ENCODE peak calls at places on chromosomes 1 and 21, in ten cellular contexts. S is Panc1, B is tibial artery, F is fibroblast of mammary gland, D is GM20000, E is gastrocnemius medialis, V is body of pancreas, Q is HL-60, L is nephron progenitor cell, R is RWPE1. N is an unnamed sample.

GRCh38 chr1:88175631-88176226 is 508.3 kb upstream of the PKN2 start:
- DNase-seq in R (no peak), E (no peak), D (no peak), V (peak; percentile 77), B (no peak), S (no peak), Q (no peak), L (no peak), F (no peak), N (peak; percentile 1)

GRCh38 chr21:25624511-25624910 is 14.5 kb upstream of the JAM2 start:
- DNase-seq in Q (no peak), S (no peak), B (no peak), D (no peak), R (no peak), L (no peak), F (no peak), V (no peak), E (no peak), N (no peak)

GRCh38 chr1:116881879-116882520 is 27.7 kb upstream of the PTGFRN start:
- DNase-seq in R (peak; percentile 67), E (peak; percentile 59), Q (peak; percentile 96), F (peak; percentile 97), S (peak; percentile 5), B (peak; percentile 70), V (peak; percentile 93), D (peak; percentile 49), L (peak; percentile 8), N (no peak)

GRCh38 chr1:53359225-53359933 is 31.5 kb upstream of the LRP8 start:
- DNase-seq in E (no peak), L (no peak), Q (no peak), F (no peak), R (no peak), B (peak; percentile 31), S (no peak), D (no peak), V (no peak), N (no peak)

GRCh38 chr1:32335951-32336867 is at the start of gene MARCKSL1:
- DNase-seq in S (no peak), R (peak; percentile 58), L (peak; percentile 93), B (peak; percentile 80), Q (peak; percentile 29), F (peak; percentile 29), D (peak; percentile 90), E (peak; percentile 45), V (peak; percentile 78), N (peak; percentile 43)

GRCh38 chr1:174217787-174218574 is 58.7 kb downstream of the RABGAP1L start:
- DNase-seq in E (no peak), R (no peak), L (no peak), D (no peak), B (no peak), S (peak; percentile 17), V (no peak), F (peak; percentile 56), Q (no peak), N (peak; percentile 21)

GRCh38 chr1:19220080-19220846 is 10.2 kb upstream of the UBR4 start:
- DNase-seq in B (peak; percentile 24), Q (no peak), S (no peak), V (no peak), E (no peak), R (no peak), L (no peak), F (peak; percentile 6), D (no peak), N (no peak)

GRCh38 chr1:105072446-105072845 is 1322.7 kb downstream of the AMY1C start:
- DNase-seq in F (no peak), D (no peak), Q (no peak), V (no peak), E (no peak), R (no peak), L (no peak), S (no peak), B (no peak), N (no peak)

GRCh38 chr1:172144445-172145060 is 275.9 kb upstream of the C1orf105 start:
- DNase-seq in Q (no peak), E (peak; percentile 74), S (no peak), R (no peak), F (peak; percentile 99), B (peak; percentile 95), L (peak; percentile 32), D (no peak), V (peak; percentile 62), N (no peak)

GRCh38 chr1:40310129-40310461 is 7.0 kb downstream of the COL9A2 start:
- DNase-seq in B (no peak), L (no peak), D (no peak), V (no peak), F (no peak), R (no peak), E (no peak), S (no peak), Q (no peak), N (no peak)

GRCh38 chr1:246597340-246597739 is 31.1 kb downstream of the CNST start:
- DNase-seq in R (peak; percentile 55), Q (no peak), B (no peak), E (no peak), S (no peak), V (peak; percentile 80), F (peak; percentile 91), D (no peak), L (no peak), N (no peak)

GRCh38 chr21:14080040-14080763 is 130.6 kb downstream of the LIPI start:
- DNase-seq in L (no peak), Q (no peak), S (no peak), F (no peak), E (no peak), D (no peak), B (no peak), R (no peak), V (no peak), N (no peak)

GRCh38 chr1:151790940-151791651 is 796 bp upstream of the TDRKH start:
- DNase-seq in B (no peak), Q (peak; percentile 7), S (no peak), L (peak; percentile 33), V (no peak), D (no peak), E (no peak), F (no peak), R (peak; percentile 33), N (peak; percentile 22)

GRCh38 chr1:46642091-46642680 is 25.6 kb upstream of the MOB3C start:
- DNase-seq in Q (no peak), E (no peak), L (no peak), F (no peak), D (no peak), S (no peak), R (no peak), V (no peak), B (no peak), N (no peak)

GRCh38 chr1:24987875-24988559 is 57.9 kb upstream of the RUNX3 start:
- DNase-seq in V (no peak), E (no peak), D (peak; percentile 67), Q (no peak), F (no peak), L (no peak), R (no peak), B (no peak), S (no peak), N (no peak)

GRCh38 chr1:58944439-58944838 is 160.6 kb upstream of the JUN start:
- DNase-seq in S (no peak), Q (no peak), R (no peak), D (no peak), E (no peak), L (no peak), V (no peak), B (no peak), F (no peak), N (no peak)

GRCh38 chr1:47582891-47583608 is 145.2 kb downstream of the FOXD2 start:
- DNase-seq in L (no peak), B (peak; percentile 48), V (no peak), S (no peak), Q (no peak), D (no peak), F (no peak), R (peak; percentile 60), E (no peak), N (no peak)

GRCh38 chr21:37384416-37384815 is 17.8 kb downstream of the DYRK1A start:
- DNase-seq in F (no peak), S (no peak), D (no peak), B (no peak), R (no peak), L (no peak), V (no peak), E (no peak), Q (no peak), N (no peak)
- TF ChIP-seq CTCF in F (no peak), S (no peak), D (no peak), B (no peak), R (no peak), L (no peak), V (no peak), E (no peak), Q (no peak), N (no peak)

DNA sequence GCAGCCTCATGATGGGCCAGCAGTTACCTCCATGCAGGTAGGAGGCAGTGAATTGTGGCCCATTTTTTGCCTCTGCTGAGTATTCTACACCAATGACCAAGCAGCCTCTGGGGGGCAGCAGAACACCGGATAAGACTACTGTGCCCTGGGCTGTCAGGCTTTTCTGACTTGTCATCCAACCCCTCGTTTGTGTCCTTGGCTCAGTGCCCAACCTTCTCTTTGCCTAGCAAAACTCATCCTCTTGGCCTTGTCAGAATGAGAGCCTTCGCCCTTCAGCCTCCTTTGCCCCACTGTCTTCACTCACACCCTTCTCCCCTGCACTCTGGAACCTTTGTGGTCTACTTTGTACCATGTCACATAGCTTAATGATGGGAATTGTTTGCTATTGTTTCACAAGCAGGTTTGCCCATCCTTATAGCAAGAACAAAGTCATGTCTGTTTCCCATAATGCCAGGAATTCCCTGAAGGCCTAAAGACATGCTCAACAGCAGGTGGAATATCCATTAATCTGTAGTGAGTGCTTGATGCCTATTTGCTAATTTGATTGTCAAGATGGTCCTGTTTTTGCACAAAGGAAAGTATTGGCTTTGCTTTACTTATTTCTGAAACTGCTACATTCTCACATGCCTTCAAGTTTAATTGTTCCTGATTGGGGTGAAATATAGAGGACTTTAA is 255.9 kb downstream of the HHAT start:
- DNase-seq in E (peak; percentile 52), V (peak; percentile 78), Q (peak; percentile 21), L (peak; percentile 82), F (peak; percentile 79), D (peak; percentile 71), B (peak; percentile 78), S (no peak), R (peak; percentile 74), N (peak; percentile 86)
- TF ChIP-seq CTCF in E (peak; percentile 11), V (peak; percentile 53), Q (peak; percentile 52), L (peak; percentile 70), F (peak; percentile 65), D (peak; percentile 50), B (peak; percentile 45), S (peak; percentile 73), R (peak; percentile 59), N (peak; percentile 96)

GRCh38 chr1:7669559-7670208 is 101.4 kb upstream of the VAMP3 start:
- DNase-seq in Q (peak; percentile 14), R (peak; percentile 71), F (peak; percentile 25), S (peak; percentile 33), L (peak; percentile 77), V (peak; percentile 50), B (no peak), E (peak; percentile 26), D (peak; percentile 84), N (peak; percentile 45)
- TF ChIP-seq CTCF in Q (peak; percentile 85), R (peak; percentile 87), F (peak; percentile 70), S (peak; percentile 95), L (peak; percentile 86), V (peak; percentile 70), B (peak; percentile 72), E (peak; percentile 34), D (peak; percentile 84), N (peak; percentile 70)

GRCh38 chr1:7339014-7339413 is 432.1 kb upstream of the VAMP3 start:
- DNase-seq in S (no peak), B (no peak), F (no peak), D (no peak), L (no peak), R (no peak), V (no peak), E (no peak), Q (no peak), N (no peak)
- TF ChIP-seq CTCF in S (no peak), B (no peak), F (no peak), D (no peak), L (no peak), R (no peak), V (no peak), E (no peak), Q (no peak), N (no peak)

N was measured in A549.